ENCODE peak calls at places on chromosomes 4 and X, in seven cellular contexts. F is tibial nerve, D is transverse colon, U is ovary, K is HCT116, V is PC-3, Q is SJSA1. G is an unnamed sample. For H3K27me3 and H3K36me3, the result is how much of the 10 kb centered on the place peaks cover.

GRCh38 chrX:70030242-70030823 is 19.4 kb downstream of the AWAT2 start:
- DNase-seq in F (no peak), D (peak), U (no peak), K (peak), V (peak), Q (peak), G (no peak)

GRCh38 chr4:110508827-110509446 is 33.0 kb downstream of the ENPEP start:
- DNase-seq in F (no peak), D (no peak), U (no peak), K (no peak), V (peak), Q (no peak), G (no peak)

GRCh38 chr4:76607266-76607799 is 172.3 kb downstream of the SHROOM3 start:
- DNase-seq in F (no peak), D (no peak), U (no peak), K (no peak), V (no peak), Q (no peak), G (no peak)

GRCh38 chr4:53923921-53924320 is 140.5 kb downstream of the CHIC2 start:
- DNase-seq in F (no peak), D (no peak), U (no peak), K (no peak), V (peak), Q (no peak), G (no peak)

GRCh38 chrX:151178746-151179145 is 2.4 kb downstream of the GPR50 start:
- DNase-seq in F (no peak), D (no peak), U (no peak), K (no peak), V (no peak), Q (no peak), G (no peak)

GRCh38 chr4:35934370-35934981 is 309.8 kb downstream of the ARAP2 start:
- DNase-seq in F (no peak), D (no peak), U (no peak), K (peak), V (peak), Q (peak), G (no peak)

GRCh38 chr4:2805712-2806391 is 13.0 kb downstream of the SH3BP2 start:
- DNase-seq in F (peak), D (peak), U (no peak), K (no peak), V (peak), Q (no peak), G (no peak)

GRCh38 chrX:136711147-136711546 is 63.2 kb downstream of the CD40LG start:
- DNase-seq in F (peak), D (peak), U (peak), K (no peak), V (peak), Q (peak), G (no peak)

GRCh38 chr4:134126161-134126560 is 75.4 kb downstream of the PABPC4L start:
- DNase-seq in F (no peak), D (no peak), U (no peak), K (no peak), V (no peak), Q (no peak), G (no peak)

GRCh38 chr4:113057891-113058290 is 8.4 kb downstream of the ANK2 start:
- DNase-seq in F (no peak), D (no peak), U (no peak), K (peak), V (peak), Q (peak), G (no peak)

GRCh38 chr4:156837625-156838345 is 133.8 kb downstream of the PDGFC start:
- DNase-seq in F (no peak), D (no peak), U (no peak), K (no peak), V (no peak), Q (no peak), G (no peak)

GRCh38 chr4:30721353-30722091 is 1.4 kb downstream of the PCDH7 start:
- DNase-seq in F (no peak), D (peak), U (peak), K (no peak), V (peak), Q (no peak), G (no peak)
- H3K27me3 ChIP-seq in F (half or more), D (half or more), U (under half), K (under half), V (under half), Q (under half), G (under half)

GRCh38 chr4:48506716-48507115 is 16.7 kb downstream of the ZAR1 start:
- DNase-seq in F (no peak), D (no peak), U (no peak), K (no peak), V (no peak), Q (no peak), G (no peak)
- H3K36me3 ChIP-seq in F (half or more), D (half or more), U (under half), K (under half), V (under half), Q (under half), G (under half)

DNA sequence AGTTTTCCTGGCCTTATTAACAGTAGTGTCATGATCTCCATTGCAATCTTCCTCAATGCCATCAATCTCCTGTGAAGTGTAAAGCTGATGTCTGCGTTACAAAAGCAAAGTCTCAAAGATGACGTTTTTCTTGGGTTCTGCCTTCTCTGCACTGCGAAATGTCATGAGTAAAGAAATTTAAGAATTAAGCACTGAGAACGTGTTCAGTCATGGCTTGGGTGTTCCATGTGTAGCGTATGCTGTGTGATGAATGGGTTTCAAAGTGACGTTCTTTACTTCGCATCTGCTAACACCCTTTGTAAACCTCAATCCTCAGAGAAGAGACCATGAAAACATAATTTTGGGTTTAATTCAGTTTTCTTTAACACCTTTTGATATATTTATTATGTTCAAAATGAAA is 1.0 kb downstream of the NAP1L5 start:
- DNase-seq in F (no peak), D (no peak), U (no peak), K (no peak), V (no peak), Q (no peak), G (no peak)
- H3K27ac ChIP-seq in F (peak), D (peak), U (no peak), K (no peak), V (no peak), Q (peak), G (peak)

GRCh38 chrX:85024044-85024443 is 20.4 kb downstream of the APOOL start:
- DNase-seq in F (no peak), D (no peak), U (no peak), K (no peak), V (no peak), Q (no peak), G (no peak)
- H3K27me3 ChIP-seq in F (under half), D (under half), U (under half), K (under half), V (under half), Q (under half), G (under half)

GRCh38 chr4:94267037-94267436 is 59.4 kb downstream of the SMARCAD1 start:
- DNase-seq in F (no peak), D (no peak), U (no peak), K (no peak), V (no peak), Q (no peak), G (no peak)
- H3K36me3 ChIP-seq in F (under half), D (under half), U (under half), K (under half), V (under half), Q (under half), G (under half)

GRCh38 chr4:185534534-185534849 is 815 bp downstream of the PDLIM3 start:
- DNase-seq in F (no peak), D (no peak), U (no peak), K (no peak), V (no peak), Q (no peak), G (no peak)
- H3K27ac ChIP-seq in F (peak), D (peak), U (peak), K (no peak), V (no peak), Q (no peak), G (peak)

GRCh38 chrX:54930291-54931049 is 9.8 kb downstream of the TRO start:
- DNase-seq in F (no peak), D (no peak), U (no peak), K (no peak), V (no peak), Q (no peak), G (no peak)
- H3K27me3 ChIP-seq in F (under half), D (under half), U (under half), K (under half), V (under half), Q (under half), G (under half)

GRCh38 chr4:47899639-47900038 is 14.7 kb downstream of the NFXL1 start:
- DNase-seq in F (no peak), D (no peak), U (no peak), K (no peak), V (no peak), Q (no peak), G (no peak)
- H3K36me3 ChIP-seq in F (half or more), D (under half), U (under half), K (under half), V (under half), Q (under half), G (under half)

G was measured in right atrium auricular region.